ENCODE peak calls at places on chromosomes 7 and 10, in ten cellular contexts. N is activated CD4-positive, alpha-beta T cell treated with anti-CD3 and anti-CD28 coated beads, Interleukin-2, amount 50 U/mL, for 1 hour; T is T-helper 2 cell; P is D341Med; H is HCEC 1CT; A is B cell; L is stimulated activated effector memory CD8-positive, alpha-beta T cell treated with anti-CD3 and anti-CD28 coated beads, Interleukin-12 subunit alpha, Interleukin-12 subunit beta, amount 100 ng/mL, for 72 hours; C is SK-N-DZ; M is naive thymus-derived CD8-positive, alpha-beta T cell; S is choroid plexus epithelial cell. I is an unnamed sample.

GRCh38 chr7:28183627-28184026 is 3.0 kb upstream of the JAZF1 start:
- DNase-seq in N (no peak), T (no peak), P (no peak), H (peak; percentile 56), A (no peak), L (no peak), C (no peak), M (no peak), S (peak; percentile 38), I (no peak)

GRCh38 chr10:69211524-69211923 is 8.6 kb upstream of the HKDC1 start:
- DNase-seq in N (no peak), T (no peak), P (no peak), H (no peak), A (no peak), L (no peak), C (no peak), M (no peak), S (no peak), I (no peak)

GRCh38 chr7:69429817-69430501 is 168.3 kb upstream of the AUTS2 start:
- DNase-seq in N (no peak), T (no peak), P (peak; percentile 55), H (no peak), A (no peak), L (no peak), C (no peak), M (no peak), S (no peak), I (peak; percentile 58)

GRCh38 chr7:23022258-23022745 is 8.4 kb upstream of the HYCC1 start:
- DNase-seq in N (no peak), T (no peak), P (no peak), H (peak; percentile 86), A (no peak), L (no peak), C (no peak), M (no peak), S (peak; percentile 91), I (peak; percentile 87)

GRCh38 chr10:75994332-75995040 is 563.1 kb downstream of the LRMDA start:
- DNase-seq in N (no peak), T (no peak), P (no peak), H (no peak), A (no peak), L (no peak), C (no peak), M (no peak), S (no peak), I (no peak)

GRCh38 chr10:17238445-17239275 is 10.6 kb downstream of the VIM start:
- DNase-seq in N (peak; percentile 42), T (no peak), P (no peak), H (peak; percentile 80), A (no peak), L (no peak), C (no peak), M (no peak), S (peak; percentile 85), I (peak; percentile 87)

GRCh38 chr10:32055478-32056135 is 618 bp downstream of the KIF5B start:
- DNase-seq in N (peak; percentile 52), T (peak; percentile 28), P (peak; percentile 78), H (peak; percentile 47), A (peak; percentile 73), L (peak; percentile 82), C (peak; percentile 43), M (no peak), S (peak; percentile 71), I (peak; percentile 72)

GRCh38 chr7:17623546-17624185 is 316.6 kb downstream of the SNX13 start:
- DNase-seq in N (no peak), T (no peak), P (no peak), H (peak; percentile 53), A (no peak), L (no peak), C (no peak), M (no peak), S (peak; percentile 47), I (peak; percentile 53)

GRCh38 chr10:12501324-12501723 is 152.0 kb downstream of the CAMK1D start:
- DNase-seq in N (no peak), T (no peak), P (no peak), H (no peak), A (no peak), L (no peak), C (no peak), M (no peak), S (peak; percentile 18), I (no peak)

GRCh38 chr10:3668276-3668960 is 116.6 kb downstream of the KLF6 start:
- DNase-seq in N (peak; percentile 62), T (peak; percentile 29), P (no peak), H (no peak), A (no peak), L (peak; percentile 67), C (no peak), M (peak; percentile 78), S (peak; percentile 95), I (peak; percentile 60)

GRCh38 chr10:79070611-79071534 is 2.1 kb downstream of the ZMIZ1 start:
- DNase-seq in N (peak; percentile 17), T (no peak), P (peak; percentile 60), H (peak; percentile 69), A (no peak), L (no peak), C (peak; percentile 64), M (peak; percentile 29), S (peak; percentile 76), I (peak; percentile 83)

GRCh38 chr10:68560201-68560915 is at the start of gene TET1:
- DNase-seq in N (no peak), T (no peak), P (peak; percentile 61), H (peak; percentile 51), A (no peak), L (peak; percentile 64), C (peak; percentile 81), M (peak; percentile 21), S (peak; percentile 55), I (peak; percentile 52)

GRCh38 chr10:53601260-53601875 is 828.8 kb upstream of the MBL2 start:
- DNase-seq in N (no peak), T (no peak), P (peak; percentile 39), H (peak; percentile 32), A (no peak), L (no peak), C (peak; percentile 56), M (no peak), S (peak; percentile 59), I (peak; percentile 56)

GRCh38 chr10:49601857-49602256 is 8.3 kb upstream of the SLC18A3 start:
- DNase-seq in N (no peak), T (no peak), P (no peak), H (peak; percentile 47), A (no peak), L (no peak), C (no peak), M (no peak), S (peak; percentile 37), I (peak; percentile 15)

GRCh38 chr7:2195403-2196246 is 37.1 kb downstream of the MAD1L1 start:
- DNase-seq in N (no peak), T (no peak), P (no peak), H (no peak), A (no peak), L (no peak), C (no peak), M (no peak), S (no peak), I (no peak)

GRCh38 chr7:155021699-155022145 is 18.8 kb upstream of the PAXIP1 start:
- DNase-seq in N (no peak), T (no peak), P (no peak), H (no peak), A (no peak), L (no peak), C (no peak), M (no peak), S (no peak), I (no peak)

GRCh38 chr7:24381919-24382505 is 98.0 kb downstream of the NPY start:
- DNase-seq in N (no peak), T (no peak), P (peak; percentile 42), H (peak; percentile 39), A (no peak), L (no peak), C (peak; percentile 66), M (no peak), S (peak; percentile 47), I (peak; percentile 48)

GRCh38 chr10:68073631-68074403 is 1.3 kb downstream of the HERC4 start:
- DNase-seq in N (no peak), T (no peak), P (no peak), H (peak; percentile 39), A (no peak), L (no peak), C (no peak), M (no peak), S (peak; percentile 38), I (peak; percentile 35)

GRCh38 chr10:5512881-5513698 is 11.7 kb upstream of the CALML3 start:
- DNase-seq in N (peak; percentile 9), T (no peak), P (no peak), H (no peak), A (no peak), L (no peak), C (no peak), M (no peak), S (no peak), I (no peak)

GRCh38 chr10:37952051-37952815 is 24.2 kb downstream of the ZNF25 start:
- DNase-seq in N (no peak), T (no peak), P (no peak), H (no peak), A (no peak), L (no peak), C (no peak), M (no peak), S (no peak), I (no peak)

GRCh38 chr7:26417911-26418413 is 126.3 kb downstream of the SNX10 start:
- DNase-seq in N (no peak), T (no peak), P (no peak), H (no peak), A (no peak), L (no peak), C (no peak), M (no peak), S (no peak), I (no peak)

GRCh38 chr7:50655020-50655419 is 89.8 kb upstream of the DDC start:
- DNase-seq in N (no peak), T (no peak), P (no peak), H (no peak), A (no peak), L (no peak), C (no peak), M (no peak), S (no peak), I (no peak)

GRCh38 chr7:46385662-46386309 is 464.7 kb upstream of the IGFBP3 start:
- DNase-seq in N (no peak), T (no peak), P (no peak), H (peak; percentile 98), A (no peak), L (no peak), C (no peak), M (no peak), S (peak; percentile 84), I (peak; percentile 86)

GRCh38 chr10:95640891-95641315 is 15.6 kb downstream of the ALDH18A1 start:
- DNase-seq in N (no peak), T (no peak), P (no peak), H (no peak), A (no peak), L (no peak), C (no peak), M (no peak), S (no peak), I (no peak)

GRCh38 chr10:133275683-133276092 is 980 bp downstream of the ADAM8 start:
- DNase-seq in N (peak; percentile 50), T (no peak), P (no peak), H (no peak), A (peak; percentile 59), L (peak; percentile 80), C (peak; percentile 45), M (peak; percentile 44), S (no peak), I (no peak)

GRCh38 chr7:100539436-100540006 is 518 bp downstream of the AGFG2 start:
- DNase-seq in N (no peak), T (no peak), P (no peak), H (no peak), A (no peak), L (no peak), C (no peak), M (no peak), S (no peak), I (no peak)

GRCh38 chr7:91941450-91941849 is 788 bp downstream of the AKAP9 start:
- DNase-seq in N (peak; percentile 25), T (no peak), P (peak; percentile 74), H (peak; percentile 7), A (peak; percentile 51), L (peak; percentile 56), C (peak; percentile 44), M (peak; percentile 54), S (peak; percentile 22), I (peak; percentile 40)

GRCh38 chr7:116341222-116341907 is 131.0 kb downstream of the TES start:
- DNase-seq in N (no peak), T (no peak), P (no peak), H (peak; percentile 51), A (no peak), L (no peak), C (no peak), M (no peak), S (peak; percentile 56), I (no peak)